ENCODE peak calls at places on chromosomes 1 and 21, in four cellular contexts. One of them, this sample, is unnamed. For H3K4me1, the result is how much of the 10 kb centered on the place peaks cover.

GRCh38 chr21:29145354-29145782 is 14.9 kb downstream of the MAP3K7CL start:
- DNase-seq in GM12878: no peak
- DNase-seq in psoas muscle: peak
- DNase-seq in right cardiac atrium: no peak
- DNase-seq in this sample: peak

GRCh38 chr1:210448293-210448892 is 119.7 kb downstream of the HHAT start:
- DNase-seq in GM12878: no peak
- DNase-seq in psoas muscle: no peak
- DNase-seq in right cardiac atrium: no peak
- DNase-seq in this sample: peak

GRCh38 chr1:84163123-84164038 is 19.3 kb downstream of the PRKACB start:
- DNase-seq in GM12878: no peak
- DNase-seq in psoas muscle: no peak
- DNase-seq in right cardiac atrium: no peak
- DNase-seq in this sample: no peak

GRCh38 chr1:40774266-40774998 is 9.2 kb upstream of the KCNQ4 start:
- DNase-seq in GM12878: no peak
- DNase-seq in psoas muscle: peak
- DNase-seq in right cardiac atrium: peak
- DNase-seq in this sample: peak

GRCh38 chr1:47593598-47594285 is 155.9 kb downstream of the FOXD2 start:
- DNase-seq in GM12878: no peak
- DNase-seq in psoas muscle: no peak
- DNase-seq in right cardiac atrium: no peak
- DNase-seq in this sample: no peak

GRCh38 chr1:151837841-151838490 is 1.7 kb downstream of the C2CD4D start:
- DNase-seq in GM12878: no peak
- DNase-seq in psoas muscle: peak
- DNase-seq in right cardiac atrium: peak
- DNase-seq in this sample: no peak

GRCh38 chr1:41775961-41776585 is 142.6 kb downstream of the HIVEP3 start:
- DNase-seq in GM12878: no peak
- DNase-seq in psoas muscle: no peak
- DNase-seq in right cardiac atrium: no peak
- DNase-seq in this sample: no peak

GRCh38 chr1:3669971-3670431 is 17.7 kb downstream of the TP73 start:
- DNase-seq in GM12878: no peak
- DNase-seq in psoas muscle: peak
- DNase-seq in right cardiac atrium: no peak
- DNase-seq in this sample: no peak

GRCh38 chr1:157138220-157139124 is at the start of gene ETV3:
- DNase-seq in GM12878: peak
- DNase-seq in psoas muscle: peak
- DNase-seq in right cardiac atrium: peak
- DNase-seq in this sample: peak

GRCh38 chr21:34105947-34106541 is 32.7 kb downstream of the MRPS6 start:
- DNase-seq in GM12878: no peak
- DNase-seq in psoas muscle: no peak
- DNase-seq in right cardiac atrium: no peak
- DNase-seq in this sample: no peak

GRCh38 chr1:110346690-110347089 is 7.5 kb downstream of the RBM15 start:
- DNase-seq in GM12878: no peak
- DNase-seq in psoas muscle: no peak
- DNase-seq in right cardiac atrium: no peak
- DNase-seq in this sample: no peak

GRCh38 chr1:203244776-203245175 is 15.3 kb upstream of the CHIT1 start:
- DNase-seq in GM12878: no peak
- DNase-seq in psoas muscle: no peak
- DNase-seq in right cardiac atrium: no peak
- DNase-seq in this sample: no peak

GRCh38 chr1:201543871-201544521 is 5.1 kb downstream of the NAV1 start:
- DNase-seq in GM12878: no peak
- DNase-seq in psoas muscle: no peak
- DNase-seq in right cardiac atrium: no peak
- DNase-seq in this sample: no peak

GRCh38 chr21:35924714-35925301 is 135.5 kb downstream of the SETD4 start:
- DNase-seq in GM12878: no peak
- DNase-seq in psoas muscle: peak
- DNase-seq in right cardiac atrium: no peak
- DNase-seq in this sample: peak

GRCh38 chr1:23214640-23215039 is 2.7 kb downstream of the HTR1D start:
- DNase-seq in GM12878: no peak
- DNase-seq in psoas muscle: no peak
- DNase-seq in right cardiac atrium: no peak
- DNase-seq in this sample: no peak

GRCh38 chr1:13564073-13564472 is 19.6 kb upstream of the PDPN start:
- DNase-seq in GM12878: no peak
- DNase-seq in psoas muscle: no peak
- DNase-seq in right cardiac atrium: no peak
- DNase-seq in this sample: no peak

GRCh38 chr1:176043537-176043936 is 163.5 kb downstream of the COP1 start:
- DNase-seq in GM12878: no peak
- DNase-seq in psoas muscle: no peak
- DNase-seq in right cardiac atrium: no peak
- DNase-seq in this sample: no peak

GRCh38 chr1:202023033-202023433 is 12.6 kb downstream of the ELF3 start:
- DNase-seq in GM12878: no peak
- DNase-seq in psoas muscle: no peak
- DNase-seq in right cardiac atrium: no peak
- DNase-seq in this sample: no peak

GRCh38 chr1:67534627-67535065 is 104.4 kb upstream of the SERBP1 start:
- DNase-seq in GM12878: no peak
- DNase-seq in psoas muscle: no peak
- DNase-seq in right cardiac atrium: no peak
- DNase-seq in this sample: peak

GRCh38 chr1:180482425-180483275 is 19.7 kb downstream of the ACBD6 start:
- DNase-seq in GM12878: no peak
- DNase-seq in psoas muscle: no peak
- DNase-seq in right cardiac atrium: no peak
- DNase-seq in this sample: peak

GRCh38 chr1:16900771-16901170 is 5.0 kb downstream of the RNU1-2 start:
- DNase-seq in GM12878: no peak
- DNase-seq in psoas muscle: no peak
- DNase-seq in right cardiac atrium: no peak
- DNase-seq in this sample: no peak

GRCh38 chr1:25577151-25577920 is 33.9 kb downstream of the LDLRAP1 start:
- DNase-seq in GM12878: no peak
- DNase-seq in psoas muscle: no peak
- DNase-seq in right cardiac atrium: no peak
- DNase-seq in this sample: no peak

GRCh38 chr1:66372522-66373071 is 161.4 kb upstream of the SGIP1 start:
- DNase-seq in GM12878: no peak
- DNase-seq in psoas muscle: no peak
- DNase-seq in right cardiac atrium: no peak
- DNase-seq in this sample: no peak

GRCh38 chr1:227949341-227949921 is 1.7 kb upstream of the WNT9A start:
- DNase-seq in GM12878: no peak
- DNase-seq in psoas muscle: no peak
- DNase-seq in right cardiac atrium: no peak
- DNase-seq in this sample: no peak

GRCh38 chr1:89890085-89890754 is 69.4 kb downstream of the LRRC8D start:
- DNase-seq in GM12878: no peak
- DNase-seq in psoas muscle: no peak
- DNase-seq in right cardiac atrium: peak
- DNase-seq in this sample: peak

DNA sequence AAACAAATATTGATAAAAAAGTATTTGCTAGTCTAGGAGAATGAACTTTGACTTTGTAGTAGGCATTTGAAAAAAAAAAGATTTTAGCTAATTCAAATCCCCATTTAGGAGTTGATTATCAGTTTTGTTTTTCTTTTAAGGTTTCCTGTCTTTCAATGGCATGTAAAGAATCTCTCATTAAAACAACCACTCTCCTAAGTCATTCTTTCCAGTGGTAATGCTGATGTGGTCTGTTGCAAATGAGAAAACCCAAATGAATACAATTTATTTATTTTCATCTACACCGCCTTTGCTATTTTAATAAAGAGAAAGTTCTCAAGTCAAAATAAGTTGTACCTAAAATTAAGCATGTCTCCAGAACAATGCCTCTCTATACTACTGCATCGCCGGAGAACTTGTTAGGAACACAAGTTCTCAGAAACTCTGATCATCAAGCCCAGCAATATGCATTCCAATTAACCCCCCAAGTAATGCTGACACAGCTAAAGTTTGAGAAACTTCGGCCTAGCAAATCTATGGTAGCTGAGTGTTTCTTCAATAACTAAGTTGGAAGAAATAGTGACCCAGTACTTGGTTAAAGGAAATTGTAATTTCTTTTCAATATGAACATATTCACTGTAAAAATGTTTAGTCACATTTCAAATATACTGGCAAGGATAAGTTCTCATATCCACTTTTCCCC is 255.1 kb downstream of the PTPRC start:
- DNase-seq in GM12878: no peak
- DNase-seq in psoas muscle: no peak
- DNase-seq in right cardiac atrium: no peak
- DNase-seq in this sample: no peak
- H3K4me1 ChIP-seq in GM12878: under half
- H3K4me1 ChIP-seq in psoas muscle: under half
- H3K4me1 ChIP-seq in right cardiac atrium: under half
- H3K4me1 ChIP-seq in this sample: under half

DNA sequence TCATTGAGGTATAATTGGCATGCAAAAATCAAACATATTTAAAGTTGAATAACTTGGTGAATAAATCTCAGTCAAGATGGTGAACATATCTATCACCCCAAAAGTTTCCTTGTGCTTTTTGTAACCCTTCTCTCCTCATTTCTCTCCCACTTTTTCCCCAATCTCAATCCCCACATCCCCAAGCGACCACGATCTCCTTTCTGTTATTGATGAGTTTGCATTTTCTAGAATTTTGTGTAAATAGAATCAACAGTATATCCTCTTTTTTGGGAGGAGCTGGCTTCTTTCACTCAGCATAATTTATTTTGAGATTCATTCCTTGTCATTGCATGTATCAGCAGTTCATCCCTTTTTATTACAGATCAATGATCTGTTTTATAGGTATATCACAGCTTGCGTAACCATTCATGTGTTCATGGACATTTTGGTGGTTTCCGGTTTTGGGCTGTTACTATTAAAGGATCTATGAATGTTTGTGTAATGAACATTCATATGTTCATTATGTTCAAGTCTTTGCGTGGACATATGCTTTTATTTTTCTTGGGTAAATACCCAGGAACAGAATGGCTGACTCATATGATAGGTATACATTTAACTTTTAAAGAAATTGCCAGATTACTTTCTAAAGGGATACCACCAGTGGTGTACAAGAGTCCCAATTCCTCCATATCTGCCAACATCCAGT is 73.9 kb downstream of the SPATA46 start:
- DNase-seq in GM12878: no peak
- DNase-seq in psoas muscle: no peak
- DNase-seq in right cardiac atrium: no peak
- DNase-seq in this sample: no peak
- H3K4me3 ChIP-seq in GM12878: no peak
- H3K4me3 ChIP-seq in psoas muscle: no peak
- H3K4me3 ChIP-seq in right cardiac atrium: no peak
- H3K4me3 ChIP-seq in this sample: no peak

GRCh38 chr1:85463666-85464496 is 1.1 kb downstream of the DDAH1 start:
- DNase-seq in GM12878: no peak
- DNase-seq in psoas muscle: no peak
- DNase-seq in right cardiac atrium: no peak
- DNase-seq in this sample: peak

GRCh38 chr1:85459274-85459673 is 5.7 kb downstream of the DDAH1 start:
- DNase-seq in GM12878: no peak
- DNase-seq in psoas muscle: no peak
- DNase-seq in right cardiac atrium: no peak
- DNase-seq in this sample: no peak

GRCh38 chr1:85460555-85461088 is 4.3 kb downstream of the DDAH1 start:
- DNase-seq in GM12878: no peak
- DNase-seq in psoas muscle: no peak
- DNase-seq in right cardiac atrium: no peak
- DNase-seq in this sample: no peak

GRCh38 chr1:85462931-85463665 is 1.9 kb downstream of the DDAH1 start:
- DNase-seq in GM12878: no peak
- DNase-seq in psoas muscle: no peak
- DNase-seq in right cardiac atrium: no peak
- DNase-seq in this sample: no peak

DNA sequence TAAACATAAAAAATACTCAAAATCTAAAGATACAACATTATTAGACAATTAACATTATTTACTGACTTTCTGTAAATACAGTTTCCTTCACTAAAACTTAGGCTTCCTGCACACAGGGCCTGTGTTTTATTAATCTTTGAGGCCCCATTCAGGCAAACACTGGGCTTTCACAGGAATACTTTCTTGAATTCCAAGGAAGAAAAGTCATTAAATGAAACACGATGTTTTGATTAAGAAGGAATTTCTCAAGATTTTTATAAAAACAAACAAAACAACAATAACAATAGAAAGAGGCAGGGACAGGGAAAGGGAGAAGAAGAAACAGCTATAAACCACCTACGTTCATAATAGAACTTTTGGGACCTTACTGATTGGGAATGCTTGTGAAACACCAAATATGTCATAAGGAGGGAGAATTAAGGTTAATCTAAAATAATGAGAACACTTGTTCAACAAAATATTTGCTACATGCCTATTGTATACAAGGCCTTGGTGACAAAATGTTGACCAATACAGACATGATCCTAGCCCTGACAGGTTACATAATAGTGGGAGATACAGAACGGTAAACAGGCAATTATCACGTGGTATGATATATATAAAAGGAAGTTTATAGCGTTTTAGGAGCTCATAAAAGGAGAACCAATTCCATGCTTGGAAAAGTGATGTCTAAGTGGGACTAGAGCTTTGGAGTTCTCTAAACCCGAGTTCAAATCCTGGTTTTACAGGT is 3.6 kb downstream of the DDAH1 start:
- DNase-seq in GM12878: no peak
- DNase-seq in psoas muscle: no peak
- DNase-seq in right cardiac atrium: no peak
- DNase-seq in this sample: no peak
- H3K27ac ChIP-seq in GM12878: no peak
- H3K27ac ChIP-seq in psoas muscle: no peak
- H3K27ac ChIP-seq in right cardiac atrium: no peak
- H3K27ac ChIP-seq in this sample: no peak

GRCh38 chr1:99869723-99870122 is 19.6 kb downstream of the AGL start:
- DNase-seq in GM12878: no peak
- DNase-seq in psoas muscle: no peak
- DNase-seq in right cardiac atrium: no peak
- DNase-seq in this sample: no peak

GRCh38 chr1:99872063-99872462 is 21.9 kb downstream of the AGL start:
- DNase-seq in GM12878: no peak
- DNase-seq in psoas muscle: no peak
- DNase-seq in right cardiac atrium: no peak
- DNase-seq in this sample: no peak

GRCh38 chr1:99869304-99869703 is 19.1 kb downstream of the AGL start:
- DNase-seq in GM12878: no peak
- DNase-seq in psoas muscle: no peak
- DNase-seq in right cardiac atrium: no peak
- DNase-seq in this sample: no peak

DNA sequence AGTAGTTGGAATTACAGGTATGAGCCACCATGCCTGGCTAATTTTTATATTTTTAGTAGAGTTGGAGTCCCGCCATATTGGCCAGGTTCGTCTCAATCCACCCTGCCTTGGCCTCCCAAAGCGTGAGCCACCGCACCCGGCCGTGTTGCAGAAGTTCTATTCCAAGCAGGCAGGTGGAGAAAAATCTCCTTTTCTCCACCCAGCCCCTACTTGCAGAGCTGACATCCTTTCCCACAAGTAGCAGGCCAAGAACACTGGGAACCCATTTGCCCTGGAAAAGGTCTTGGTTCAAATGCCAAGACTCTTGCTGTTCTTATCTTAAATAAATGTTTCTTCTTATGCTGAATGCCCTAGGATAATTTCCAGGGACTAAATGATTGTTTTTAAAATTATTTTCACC is 17.5 kb downstream of the AGL start:
- DNase-seq in GM12878: no peak
- DNase-seq in psoas muscle: no peak
- DNase-seq in right cardiac atrium: no peak
- DNase-seq in this sample: no peak
- H3K4me1 ChIP-seq in GM12878: under half
- H3K4me1 ChIP-seq in psoas muscle: under half
- H3K4me1 ChIP-seq in right cardiac atrium: under half
- H3K4me1 ChIP-seq in this sample: under half